ENCODE peak calls at places on chromosomes 3 and 15, in five cellular contexts. O, W, K, E and G are unnamed samples.

GRCh38 chr3:113255100-113255853 is 43.9 kb downstream of the BOC start:
- DNase-seq in O (peak), E (no peak), K (no peak), W (no peak), G (no peak)

GRCh38 chr3:149603126-149604074 is 54.4 kb downstream of the WWTR1 start:
- DNase-seq in E (no peak), K (no peak), W (no peak), O (peak), G (no peak)

GRCh38 chr15:30906366-30906765 is 2.7 kb downstream of the FAN1 start:
- DNase-seq in W (no peak), E (no peak), K (no peak), O (no peak), G (no peak)

GRCh38 chr3:165643433-165643824 is 193.8 kb downstream of the BCHE start:
- DNase-seq in E (no peak), K (no peak), O (peak), W (no peak), G (peak)

GRCh38 chr3:99867594-99868437 is 50.2 kb downstream of the CMSS1 start:
- DNase-seq in E (no peak), K (no peak), W (no peak), O (no peak), G (peak)

GRCh38 chr3:49639551-49639950 is 34.6 kb upstream of the APEH start:
- DNase-seq in W (no peak), K (no peak), O (no peak), E (no peak), G (no peak)

GRCh38 chr3:499362-499761 is 302.8 kb downstream of the CHL1 start:
- DNase-seq in E (no peak), K (no peak), W (no peak), O (no peak), G (no peak)

GRCh38 chr3:9553949-9554513 is 409 bp upstream of the LHFPL4 start:
- DNase-seq in O (no peak), E (no peak), W (peak), K (no peak), G (peak)

GRCh38 chr3:33787328-33788009 is 11.0 kb upstream of the PDCD6IP start:
- DNase-seq in O (peak), E (peak), K (peak), W (no peak), G (peak)

GRCh38 chr15:90836296-90836871 is 32.0 kb upstream of the FURIN start:
- DNase-seq in W (no peak), O (peak), K (no peak), E (no peak), G (peak)

GRCh38 chr3:55097441-55097840 is 169.6 kb upstream of the LRTM1 start:
- DNase-seq in E (no peak), K (no peak), W (no peak), O (peak), G (no peak)

GRCh38 chr15:93071469-93071891 is 17.5 kb downstream of the RGMA start:
- DNase-seq in K (no peak), W (no peak), E (no peak), O (peak), G (no peak)

GRCh38 chr3:65936908-65937638 is 101.6 kb downstream of the MAGI1 start:
- DNase-seq in E (peak), W (no peak), O (no peak), K (no peak), G (no peak)

GRCh38 chr3:7504886-7505775 is 644.2 kb downstream of the GRM7 start:
- DNase-seq in O (peak), W (no peak), E (peak), K (no peak), G (peak)

GRCh38 chr3:36524560-36524959 is 144.3 kb downstream of the STAC start:
- DNase-seq in E (no peak), O (no peak), K (no peak), W (no peak), G (no peak)